ENCODE peak calls at places on chromosome 16, in nine cellular contexts. J, I, R, M, K, A, S, U and C are unnamed samples.

GRCh38 chr16:9465150-9465549 is 373.7 kb downstream of the HAPSTR1 start:
- DNase-seq in J (no peak), I (no peak), R (no peak), M (no peak), K (no peak), A (no peak), S (peak), U (no peak), C (no peak)

GRCh38 chr16:12344577-12345343 is 368.2 kb downstream of the SNX29 start:
- DNase-seq in J (no peak), I (no peak), R (no peak), M (no peak), K (no peak), A (no peak), S (no peak), U (no peak), C (no peak)

GRCh38 chr16:83779881-83780280 is 27.9 kb upstream of the HSBP1 start:
- DNase-seq in J (no peak), I (no peak), R (no peak), M (no peak), K (no peak), A (no peak), S (no peak), U (no peak), C (no peak)

GRCh38 chr16:75482434-75483205 is 12.6 kb downstream of the CHST6 start:
- DNase-seq in J (no peak), I (no peak), R (no peak), M (no peak), K (no peak), A (no peak), S (no peak), U (peak), C (no peak)

GRCh38 chr16:48383204-48383876 is 1.9 kb downstream of the SIAH1 start:
- DNase-seq in J (no peak), I (no peak), R (no peak), M (no peak), K (no peak), A (no peak), S (no peak), U (no peak), C (no peak)

GRCh38 chr16:23579371-23579770 is 16.7 kb downstream of the NDUFAB1 start:
- DNase-seq in J (no peak), I (no peak), R (no peak), M (no peak), K (no peak), A (no peak), S (no peak), U (no peak), C (no peak)

GRCh38 chr16:57689772-57690558 is 4.6 kb upstream of the DRC7 start:
- DNase-seq in J (no peak), I (no peak), R (peak), M (no peak), K (peak), A (no peak), S (no peak), U (peak), C (no peak)

GRCh38 chr16:1430759-1431496 is at the start of gene PERCC1:
- DNase-seq in J (no peak), I (no peak), R (no peak), M (no peak), K (no peak), A (no peak), S (no peak), U (no peak), C (peak)

GRCh38 chr16:720507-720989 is 398 bp upstream of the ANTKMT start:
- DNase-seq in J (no peak), I (no peak), R (peak), M (peak), K (no peak), A (peak), S (no peak), U (no peak), C (no peak)

GRCh38 chr16:782766-783403 is 5.3 kb downstream of the RPUSD1 start:
- DNase-seq in J (no peak), I (no peak), R (no peak), M (no peak), K (no peak), A (no peak), S (no peak), U (no peak), C (peak)

GRCh38 chr16:54928016-54928356 is 2.7 kb upstream of the IRX5 start:
- DNase-seq in J (no peak), I (no peak), R (no peak), M (no peak), K (no peak), A (no peak), S (no peak), U (no peak), C (no peak)

GRCh38 chr16:48384305-48384981 is 770 bp downstream of the SIAH1 start:
- DNase-seq in J (peak), I (no peak), R (peak), M (peak), K (peak), A (peak), S (no peak), U (no peak), C (peak)

GRCh38 chr16:15952265-15952711 is 2.9 kb downstream of the ABCC1 start:
- DNase-seq in J (no peak), I (no peak), R (no peak), M (no peak), K (no peak), A (no peak), S (no peak), U (no peak), C (no peak)

GRCh38 chr16:56400458-56400857 is 24.9 kb downstream of the AMFR start:
- DNase-seq in J (no peak), I (no peak), R (no peak), M (no peak), K (no peak), A (no peak), S (peak), U (no peak), C (no peak)

GRCh38 chr16:85528528-85529387 is 84.4 kb upstream of the GSE1 start:
- DNase-seq in J (no peak), I (no peak), R (peak), M (no peak), K (no peak), A (peak), S (no peak), U (no peak), C (no peak)

GRCh38 chr16:8533509-8533908 is 56.8 kb downstream of the TMEM114 start:
- DNase-seq in J (no peak), I (no peak), R (no peak), M (no peak), K (no peak), A (no peak), S (no peak), U (no peak), C (no peak)

GRCh38 chr16:69590590-69590989 is 24.8 kb downstream of the NFAT5 start:
- DNase-seq in J (no peak), I (no peak), R (no peak), M (no peak), K (no peak), A (no peak), S (no peak), U (no peak), C (no peak)

GRCh38 chr16:80680839-80681238 is 123.6 kb downstream of the CDYL2 start:
- DNase-seq in J (no peak), I (no peak), R (no peak), M (no peak), K (no peak), A (no peak), S (peak), U (no peak), C (no peak)

GRCh38 chr16:89954462-89954861 is 5.9 kb downstream of the DEF8 start:
- DNase-seq in J (no peak), I (no peak), R (no peak), M (no peak), K (no peak), A (no peak), S (no peak), U (no peak), C (no peak)

GRCh38 chr16:74761665-74762064 is 13.0 kb downstream of the FA2H start:
- DNase-seq in J (no peak), I (no peak), R (no peak), M (no peak), K (no peak), A (no peak), S (no peak), U (no peak), C (no peak)

GRCh38 chr16:1778200-1779179 is 3.9 kb downstream of the SPSB3 start:
- DNase-seq in J (peak), I (no peak), R (no peak), M (peak), K (peak), A (no peak), S (no peak), U (no peak), C (no peak)

GRCh38 chr16:70717817-70718216 is 32.0 kb upstream of the MTSS2 start:
- DNase-seq in J (no peak), I (no peak), R (no peak), M (no peak), K (no peak), A (no peak), S (no peak), U (no peak), C (no peak)

GRCh38 chr16:66266436-66267286 is 99.8 kb upstream of the CDH5 start:
- DNase-seq in J (no peak), I (peak), R (peak), M (peak), K (peak), A (no peak), S (no peak), U (peak), C (no peak)

GRCh38 chr16:73002836-73003235 is 45.1 kb downstream of the ZFHX3 start:
- DNase-seq in J (no peak), I (no peak), R (no peak), M (no peak), K (no peak), A (no peak), S (no peak), U (no peak), C (no peak)

GRCh38 chr16:24070851-24071250 is 185.3 kb upstream of the CACNG3 start:
- DNase-seq in J (peak), I (no peak), R (no peak), M (no peak), K (no peak), A (peak), S (no peak), U (no peak), C (no peak)

GRCh38 chr16:3059041-3059722 is 6.3 kb upstream of the IL32 start:
- DNase-seq in J (peak), I (peak), R (peak), M (peak), K (peak), A (peak), S (peak), U (peak), C (peak)

GRCh38 chr16:85302018-85302847 is 190.0 kb upstream of the CIBAR2 start:
- DNase-seq in J (no peak), I (no peak), R (no peak), M (no peak), K (no peak), A (no peak), S (no peak), U (no peak), C (no peak)

DNA sequence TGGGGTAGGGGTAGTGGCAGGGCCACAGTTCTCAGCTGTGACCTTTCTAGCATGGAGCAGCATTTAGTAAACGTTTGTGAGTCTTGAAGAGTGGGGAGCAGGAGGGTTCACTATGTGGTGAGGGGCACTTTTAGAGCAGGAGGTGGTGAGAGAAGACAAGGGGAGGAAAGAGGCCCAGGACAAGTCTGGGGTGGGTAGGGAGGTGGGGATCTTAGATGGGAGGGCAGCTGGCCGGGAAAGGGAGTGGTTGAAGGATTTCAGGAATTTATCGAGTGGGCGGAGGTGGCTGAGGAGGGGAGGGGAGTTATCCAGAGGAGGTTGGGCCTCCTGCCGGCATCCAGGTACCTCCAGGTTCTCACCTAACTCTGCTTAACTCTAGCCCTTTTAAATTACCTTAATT is 1.9 kb downstream of the CLEC16A start:
- DNase-seq in J (no peak), I (no peak), R (no peak), M (no peak), K (no peak), A (no peak), S (no peak), U (no peak), C (no peak)
- TF ChIP-seq EP300 in J (no peak), I (no peak), R (no peak), M (no peak), K (no peak), A (no peak), S (no peak), U (no peak), C (no peak)

GRCh38 chr16:63789603-63790002 is 1332.3 kb downstream of the CDH11 start:
- DNase-seq in J (no peak), I (no peak), R (no peak), M (no peak), K (no peak), A (no peak), S (no peak), U (no peak), C (no peak)
- TF ChIP-seq CTCF in J (peak), I (no peak), R (no peak), M (no peak), K (no peak), A (no peak), S (no peak), U (no peak), C (no peak)

GRCh38 chr16:4384497-4384896 is 12.8 kb downstream of the VASN start:
- DNase-seq in J (no peak), I (peak), R (no peak), M (no peak), K (no peak), A (no peak), S (no peak), U (peak), C (no peak)

GRCh38 chr16:4385066-4385788 is 13.6 kb downstream of the VASN start:
- DNase-seq in J (no peak), I (no peak), R (no peak), M (no peak), K (no peak), A (no peak), S (no peak), U (peak), C (no peak)

GRCh38 chr16:4382795-4383357 is 11.2 kb downstream of the VASN start:
- DNase-seq in J (no peak), I (no peak), R (no peak), M (no peak), K (no peak), A (no peak), S (no peak), U (peak), C (no peak)

GRCh38 chr16:4381935-4382794 is 10.5 kb downstream of the VASN start:
- DNase-seq in J (no peak), I (no peak), R (no peak), M (no peak), K (no peak), A (no peak), S (no peak), U (peak), C (no peak)

DNA sequence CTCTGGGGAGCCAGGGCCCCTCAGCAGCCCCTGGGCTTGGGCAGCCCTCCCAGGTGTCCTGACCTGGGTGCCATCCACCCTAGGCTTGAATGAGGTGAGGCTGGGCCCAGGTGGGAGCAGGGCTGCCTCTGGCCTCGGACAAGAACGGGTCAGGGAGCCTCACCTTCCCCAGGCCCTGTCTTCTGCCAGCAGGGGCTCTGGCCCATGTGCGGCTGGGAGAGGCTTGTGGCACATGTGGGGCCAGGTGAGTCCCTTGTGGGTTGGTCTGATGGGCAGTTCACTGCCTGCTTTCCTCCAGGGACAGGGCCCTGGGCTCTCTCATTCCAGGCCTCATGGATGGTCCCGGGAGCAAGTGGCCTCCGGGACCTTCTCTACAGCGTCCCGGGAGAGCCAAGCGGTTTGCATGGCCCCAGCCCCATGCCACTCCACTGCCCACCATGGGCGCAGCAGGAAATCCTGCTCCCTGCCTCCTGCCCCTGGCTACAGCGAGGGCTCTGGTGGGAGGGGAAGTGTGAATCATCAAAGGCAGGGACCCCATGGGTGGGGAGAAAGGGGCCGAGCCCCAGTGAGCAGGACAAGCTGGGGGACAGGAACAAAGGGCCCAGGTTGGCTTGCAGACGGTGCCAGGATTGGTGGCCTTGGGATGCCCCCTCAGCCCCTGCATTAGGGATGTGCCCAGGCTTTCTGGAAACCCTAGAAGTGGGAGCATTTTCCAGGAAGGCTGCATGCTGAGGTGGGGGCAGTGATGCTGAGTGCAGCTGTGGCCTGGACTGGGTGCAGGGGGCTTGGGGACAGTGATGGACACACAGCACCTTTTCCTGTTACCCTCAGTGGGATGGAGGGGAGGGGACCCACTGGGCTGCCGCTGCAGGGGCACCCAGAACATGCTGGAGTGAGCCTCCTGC is 12.2 kb downstream of the VASN start:
- DNase-seq in J (no peak), I (no peak), R (no peak), M (no peak), K (no peak), A (no peak), S (no peak), U (peak), C (no peak)
- TF ChIP-seq POLR2A in J (no peak), I (no peak), R (no peak), M (no peak), K (no peak), A (no peak), S (no peak), U (no peak), C (no peak)

DNA sequence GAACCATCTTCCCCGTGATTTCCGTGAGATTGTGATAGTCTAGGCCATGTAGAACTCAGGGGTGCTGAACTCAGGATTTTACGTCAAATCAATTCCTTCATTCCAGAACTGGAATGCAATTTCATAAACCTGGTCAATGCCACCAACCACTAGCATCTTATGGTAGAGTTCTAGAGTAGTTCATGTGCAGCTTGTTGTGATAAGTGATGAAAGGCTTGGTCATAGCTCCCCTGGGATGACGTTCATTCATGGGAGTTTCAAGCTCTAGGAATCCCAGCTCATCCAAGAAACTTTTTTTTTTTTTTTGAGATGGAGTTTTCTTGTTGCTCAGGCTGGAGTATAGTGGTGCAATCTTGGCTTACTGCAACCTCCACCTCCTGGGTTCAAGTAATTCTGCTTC is 3.7 kb upstream of the DPEP2 start:
- DNase-seq in J (no peak), I (no peak), R (no peak), M (no peak), K (no peak), A (no peak), S (no peak), U (no peak), C (no peak)
- TF ChIP-seq EP300 in J (no peak), I (no peak), R (no peak), M (no peak), K (no peak), A (no peak), S (no peak), U (no peak), C (no peak)

GRCh38 chr16:81939164-81940067 is 71.9 kb downstream of the SDR42E1 start:
- DNase-seq in J (peak), I (no peak), R (no peak), M (no peak), K (no peak), A (no peak), S (peak), U (no peak), C (no peak)

GRCh38 chr16:81945665-81946064 is 65.6 kb downstream of the SDR42E1 start:
- DNase-seq in J (no peak), I (no peak), R (no peak), M (no peak), K (no peak), A (no peak), S (no peak), U (no peak), C (no peak)

GRCh38 chr16:81937305-81938038 is 73.8 kb downstream of the SDR42E1 start:
- DNase-seq in J (peak), I (no peak), R (no peak), M (no peak), K (no peak), A (no peak), S (no peak), U (no peak), C (no peak)

GRCh38 chr16:81938331-81939163 is 72.7 kb downstream of the SDR42E1 start:
- DNase-seq in J (peak), I (no peak), R (no peak), M (no peak), K (no peak), A (no peak), S (peak), U (no peak), C (no peak)

GRCh38 chr16:81940781-81941560 is 70.3 kb downstream of the SDR42E1 start:
- DNase-seq in J (peak), I (no peak), R (no peak), M (no peak), K (no peak), A (peak), S (no peak), U (no peak), C (no peak)
- TF ChIP-seq CTCF in J (peak), I (peak), R (no peak), M (peak), K (no peak), A (peak), S (peak), U (no peak), C (no peak)

GRCh38 chr16:27313422-27314160 is at the start of gene IL4R:
- DNase-seq in J (peak), I (peak), R (peak), M (peak), K (peak), A (no peak), S (no peak), U (peak), C (peak)

GRCh38 chr16:27314986-27315332 is 1.2 kb downstream of the IL4R start:
- DNase-seq in J (no peak), I (no peak), R (no peak), M (no peak), K (no peak), A (no peak), S (no peak), U (no peak), C (no peak)

GRCh38 chr16:27312580-27313421 is 973 bp upstream of the IL4R start:
- DNase-seq in J (no peak), I (no peak), R (peak), M (no peak), K (no peak), A (no peak), S (no peak), U (peak), C (no peak)

GRCh38 chr16:27315333-27316037 is 1.7 kb downstream of the IL4R start:
- DNase-seq in J (peak), I (no peak), R (peak), M (peak), K (peak), A (peak), S (peak), U (peak), C (peak)

GRCh38 chr16:27314161-27314723 is 468 bp downstream of the IL4R start:
- DNase-seq in J (peak), I (no peak), R (peak), M (peak), K (peak), A (peak), S (no peak), U (peak), C (peak)
- TF ChIP-seq POLR2A in J (no peak), I (no peak), R (peak), M (peak), K (no peak), A (no peak), S (peak), U (no peak), C (no peak)

GRCh38 chr16:31876955-31877828 is 3.6 kb downstream of the ZNF267 start:
- DNase-seq in J (no peak), I (no peak), R (no peak), M (no peak), K (no peak), A (no peak), S (no peak), U (no peak), C (no peak)
- TF ChIP-seq EP300 in J (no peak), I (no peak), R (no peak), M (no peak), K (no peak), A (no peak), S (no peak), U (no peak), C (no peak)